ENCODE peak calls at places on chromosomes 6 and 20, in five cellular contexts. M is PC-3, X is endothelial cell, G is fibroblast of the aortic adventitia, N is tibial artery. C is an unnamed sample.

GRCh38 chr6:165864218-165864617 is 201.2 kb upstream of the PDE10A start:
- DNase-seq in M (no peak), X (no peak), G (no peak), N (no peak), C (no peak)

GRCh38 chr6:17334265-17334664 is 53.1 kb downstream of the RBM24 start:
- DNase-seq in M (peak), X (no peak), G (peak), N (no peak), C (no peak)

GRCh38 chr6:28011716-28012115 is 54.7 kb downstream of the OR2B6 start:
- DNase-seq in M (no peak), X (no peak), G (no peak), N (no peak), C (no peak)

GRCh38 chr6:133129556-133129955 is 111.6 kb upstream of the EYA4 start:
- DNase-seq in M (peak), X (no peak), G (no peak), N (no peak), C (no peak)

GRCh38 chr6:101126501-101126900 is 245.4 kb upstream of the ASCC3 start:
- DNase-seq in M (no peak), X (no peak), G (no peak), N (no peak), C (no peak)

GRCh38 chr6:10582774-10583508 is 61.8 kb downstream of the GCNT2 start:
- DNase-seq in M (no peak), X (no peak), G (no peak), N (no peak), C (no peak)

GRCh38 chr6:139778688-139779087 is 404.2 kb upstream of the CITED2 start:
- DNase-seq in M (peak), X (no peak), G (peak), N (no peak), C (no peak)

GRCh38 chr6:74755748-74756147 is 450.1 kb downstream of the COL12A1 start:
- DNase-seq in M (no peak), X (no peak), G (peak), N (no peak), C (no peak)

GRCh38 chr20:46350201-46350985 is 42.1 kb upstream of the CDH22 start:
- DNase-seq in M (peak), X (no peak), G (peak), N (no peak), C (peak)

GRCh38 chr6:145963216-145964068 is 716 bp downstream of the SHPRH start:
- DNase-seq in M (peak), X (peak), G (peak), N (peak), C (peak)

GRCh38 chr20:14507711-14508110 is 170.3 kb upstream of the FLRT3 start:
- DNase-seq in M (no peak), X (no peak), G (no peak), N (no peak), C (no peak)

GRCh38 chr6:74368746-74369145 is 672.7 kb downstream of the CD109 start:
- DNase-seq in M (no peak), X (no peak), G (no peak), N (no peak), C (no peak)

GRCh38 chr6:39335780-39336541 is 13.5 kb upstream of the KCNK16 start:
- DNase-seq in M (no peak), X (peak), G (no peak), N (no peak), C (no peak)

GRCh38 chr6:13765570-13765969 is 48.8 kb downstream of the MCUR1 start:
- DNase-seq in M (peak), X (no peak), G (peak), N (no peak), C (no peak)

GRCh38 chr20:53643031-53643832 is 49.6 kb upstream of the ZNF217 start:
- DNase-seq in M (peak), X (no peak), G (peak), N (no peak), C (peak)

GRCh38 chr6:90079555-90080490 is 185.6 kb downstream of the GJA10 start:
- DNase-seq in M (no peak), X (no peak), G (no peak), N (no peak), C (no peak)

GRCh38 chr6:154766288-154766687 is 33.1 kb downstream of the SCAF8 start:
- DNase-seq in M (no peak), X (no peak), G (peak), N (no peak), C (no peak)

GRCh38 chr6:157268835-157269234 is 54.5 kb downstream of the TMEM242 start:
- DNase-seq in M (no peak), X (no peak), G (no peak), N (peak), C (no peak)

GRCh38 chr20:15296422-15296821 is 959.0 kb upstream of the FLRT3 start:
- DNase-seq in M (peak), X (no peak), G (no peak), N (no peak), C (no peak)

GRCh38 chr20:37341632-37342031 is 4.3 kb upstream of the SRC start:
- DNase-seq in M (no peak), X (no peak), G (no peak), N (peak), C (no peak)

GRCh38 chr6:119514355-119514754 is 164.8 kb upstream of the MAN1A1 start:
- DNase-seq in M (no peak), X (no peak), G (no peak), N (no peak), C (no peak)

GRCh38 chr6:106173480-106173879 is 87.3 kb downstream of the PRDM1 start:
- DNase-seq in M (no peak), X (no peak), G (no peak), N (no peak), C (no peak)

GRCh38 chr20:6480328-6481030 is 287.0 kb upstream of the BMP2 start:
- DNase-seq in M (peak), X (no peak), G (no peak), N (no peak), C (no peak)

GRCh38 chr6:56593801-56594318 is 48.8 kb downstream of the DST start:
- DNase-seq in M (no peak), X (no peak), G (peak), N (no peak), C (peak)

GRCh38 chr20:11350126-11351005 is 567.3 kb upstream of the BTBD3 start:
- DNase-seq in M (no peak), X (no peak), G (peak), N (peak), C (no peak)

GRCh38 chr20:22796465-22797077 is 212.2 kb upstream of the FOXA2 start:
- DNase-seq in M (peak), X (no peak), G (peak), N (no peak), C (no peak)

GRCh38 chr6:136696238-136696637 is 96.0 kb downstream of the MAP3K5 start:
- DNase-seq in M (no peak), X (no peak), G (no peak), N (no peak), C (no peak)

GRCh38 chr6:6219716-6220115 is 100.7 kb downstream of the F13A1 start:
- DNase-seq in M (no peak), X (no peak), G (no peak), N (no peak), C (no peak)

GRCh38 chr6:6224933-6225486 is 95.5 kb downstream of the F13A1 start:
- DNase-seq in M (peak), X (no peak), G (no peak), N (no peak), C (no peak)

GRCh38 chr6:6220718-6221117 is 99.7 kb downstream of the F13A1 start:
- DNase-seq in M (peak), X (no peak), G (no peak), N (no peak), C (no peak)

GRCh38 chr6:6218246-6219085 is 102.0 kb downstream of the F13A1 start:
- DNase-seq in M (peak), X (no peak), G (no peak), N (no peak), C (no peak)

GRCh38 chr6:6221829-6222535 is 98.5 kb downstream of the F13A1 start:
- DNase-seq in M (peak), X (peak), G (no peak), N (no peak), C (peak)
- TF ChIP-seq CTCF in M (peak), X (peak), G (no peak), N (no peak), C (peak)

GRCh38 chr6:11598687-11599086 is 61.1 kb downstream of the TMEM170B start:
- DNase-seq in M (no peak), X (no peak), G (no peak), N (no peak), C (no peak)

GRCh38 chr6:11596640-11597237 is 59.2 kb downstream of the TMEM170B start:
- DNase-seq in M (no peak), X (no peak), G (no peak), N (no peak), C (no peak)

GRCh38 chr6:11592289-11592906 is 54.8 kb downstream of the TMEM170B start:
- DNase-seq in M (no peak), X (no peak), G (peak), N (no peak), C (no peak)

GRCh38 chr6:11593096-11593495 is 55.5 kb downstream of the TMEM170B start:
- DNase-seq in M (no peak), X (no peak), G (no peak), N (no peak), C (no peak)

DNA sequence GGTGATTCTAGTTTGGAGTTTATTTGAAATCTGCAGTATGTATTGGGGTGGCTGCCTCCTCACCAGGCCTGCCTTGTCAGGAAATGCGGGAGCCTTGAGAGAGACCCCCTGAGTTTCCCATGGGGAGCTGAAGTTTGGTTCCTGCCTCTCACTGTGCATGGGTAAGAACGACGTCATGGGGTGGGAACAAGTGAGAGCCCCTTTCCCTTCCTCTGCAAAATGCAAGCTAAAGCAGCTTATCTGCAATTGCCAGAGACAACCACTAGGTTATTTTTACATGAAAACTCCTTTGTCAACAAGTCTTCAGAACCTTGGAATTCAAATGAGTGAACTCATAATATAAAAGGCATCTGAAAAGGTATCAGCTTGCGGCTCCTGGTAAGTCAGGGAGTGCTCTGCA is 58.4 kb downstream of the TMEM170B start:
- DNase-seq in M (peak), X (peak), G (no peak), N (no peak), C (no peak)
- TF ChIP-seq CTCF in M (peak), X (peak), G (peak), N (no peak), C (no peak)

DNA sequence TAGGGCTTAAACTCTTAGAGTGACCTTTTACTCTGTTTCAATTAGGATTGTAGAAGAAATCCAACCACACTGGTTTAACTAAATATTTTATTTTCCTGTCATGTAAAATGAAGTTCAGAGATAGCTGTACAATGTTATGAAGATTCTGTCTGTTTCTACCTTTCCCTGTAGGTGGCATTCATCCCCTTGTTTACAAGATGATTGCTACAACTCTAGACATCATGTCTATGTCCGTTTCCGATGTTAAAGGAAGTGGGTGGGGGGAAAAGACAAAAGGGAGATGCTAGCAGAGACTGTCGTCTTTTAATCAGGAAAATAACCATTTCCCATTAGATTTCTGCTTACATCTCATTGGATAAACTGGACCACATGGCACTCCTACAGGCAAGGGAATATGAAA is 30.9 kb upstream of the RIMS1 start:
- DNase-seq in M (peak), X (no peak), G (no peak), N (no peak), C (no peak)
- TF ChIP-seq CTCF in M (peak), X (no peak), G (no peak), N (no peak), C (peak)

GRCh38 chr6:94639564-94639963 is 937.8 kb upstream of the MANEA start:
- DNase-seq in M (no peak), X (no peak), G (no peak), N (no peak), C (no peak)

GRCh38 chr6:94636780-94637385 is 940.5 kb upstream of the MANEA start:
- DNase-seq in M (peak), X (peak), G (no peak), N (no peak), C (no peak)
- TF ChIP-seq CTCF in M (peak), X (no peak), G (no peak), N (no peak), C (peak)

GRCh38 chr20:3767434-3768341 is at the start of gene ADISSP:
- DNase-seq in M (peak), X (peak), G (peak), N (peak), C (peak)
- TF ChIP-seq CTCF in M (no peak), X (no peak), G (no peak), N (peak), C (peak)

GRCh38 chr20:1636621-1637020 is 16.8 kb upstream of the SIRPB1 start:
- DNase-seq in M (no peak), X (no peak), G (no peak), N (no peak), C (no peak)
- TF ChIP-seq CTCF in M (peak), X (no peak), G (no peak), N (no peak), C (peak)

DNA sequence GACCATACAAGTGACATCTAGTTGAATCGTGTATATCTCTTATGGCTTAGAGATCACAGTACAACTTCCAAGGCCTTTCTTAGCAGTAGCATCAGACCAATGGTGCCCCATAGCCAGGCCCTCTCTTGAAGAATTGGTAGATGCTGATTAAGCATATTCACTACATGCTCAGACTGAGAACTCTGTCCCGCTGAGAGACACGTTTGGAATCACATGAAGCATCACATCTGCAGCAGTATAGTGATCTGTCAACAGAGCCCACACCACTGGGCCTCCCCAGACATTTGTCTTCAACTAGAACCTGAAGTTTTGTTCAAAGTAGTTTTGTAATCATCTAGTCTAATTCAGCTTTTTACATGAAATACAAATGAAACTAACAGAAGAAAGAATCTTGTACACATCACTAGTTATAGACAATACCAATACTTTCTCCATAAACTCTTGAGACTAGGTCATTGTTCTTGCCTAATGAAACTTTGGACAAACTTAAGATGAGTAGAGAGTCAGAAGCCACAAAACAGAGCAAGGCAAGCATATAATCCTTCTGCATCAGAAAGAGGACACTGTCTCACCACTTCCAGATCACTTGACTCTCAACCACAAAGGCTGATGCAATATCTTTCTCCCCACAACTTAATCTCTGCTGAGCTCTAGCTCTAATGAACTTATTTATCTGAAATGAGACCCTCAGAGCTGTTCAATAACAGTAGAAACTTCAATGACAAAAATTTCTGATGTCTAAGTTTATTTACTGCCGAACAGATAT is 182.7 kb downstream of the TBX18 start:
- DNase-seq in M (no peak), X (no peak), G (peak), N (no peak), C (no peak)
- TF ChIP-seq CTCF in M (no peak), X (no peak), G (no peak), N (no peak), C (no peak)

DNA sequence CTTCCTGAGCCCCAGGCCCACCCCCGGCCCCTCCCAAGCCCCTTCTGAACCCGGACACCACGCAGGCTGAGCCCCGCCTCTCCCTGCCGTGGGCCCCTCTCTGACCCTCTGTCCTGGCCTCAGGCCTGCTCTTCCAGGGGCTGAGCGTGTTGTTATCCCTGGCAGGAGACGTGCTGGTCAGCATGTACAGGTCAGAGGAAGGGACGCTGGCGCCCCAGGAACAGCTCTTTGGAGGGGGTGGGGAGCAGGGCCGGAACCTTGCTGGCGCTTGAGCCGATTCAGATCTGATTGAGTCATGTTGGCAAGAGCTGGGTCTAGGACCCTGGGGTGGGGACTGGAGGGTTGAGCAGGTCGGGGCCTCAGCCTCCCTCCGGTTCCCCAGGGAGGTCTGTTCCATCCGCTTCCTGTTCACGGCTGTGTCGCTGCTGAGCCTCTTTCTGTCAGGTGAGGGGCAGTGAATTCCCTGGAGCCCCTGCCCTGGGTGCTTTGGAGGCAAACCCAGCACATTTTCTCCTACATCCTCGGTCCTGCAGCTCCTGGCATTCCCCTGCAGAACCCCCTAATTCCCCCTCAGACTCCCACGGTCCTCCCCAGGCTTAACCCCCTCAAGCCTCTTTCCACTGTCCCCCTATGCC is 1.9 kb downstream of the SPAG4 start:
- DNase-seq in M (peak), X (peak), G (peak), N (peak), C (peak)
- TF ChIP-seq CTCF in M (peak), X (no peak), G (peak), N (no peak), C (peak)

GRCh38 chr6:159852877-159853276 is 37.9 kb upstream of the MAS1 start:
- DNase-seq in M (peak), X (no peak), G (peak), N (no peak), C (no peak)
- TF ChIP-seq CTCF in M (peak), X (no peak), G (peak), N (peak), C (no peak)

GRCh38 chr6:3061501-3061941 is 6.8 kb upstream of the RIPK1 start:
- DNase-seq in M (peak), X (no peak), G (peak), N (no peak), C (no peak)
- TF ChIP-seq CTCF in M (no peak), X (no peak), G (peak), N (no peak), C (no peak)